ENCODE peak calls at places on chromosomes 6 and 20, in four cellular contexts. D, H, V and Y are unnamed samples. For H3K4me1, the result is how much of the 10 kb centered on the place peaks cover.

GRCh38 chr20:53021934-53022333 is 49.8 kb downstream of the TSHZ2 start:
- DNase-seq in V (no peak), D (no peak), H (no peak), Y (no peak)

GRCh38 chr20:10433014-10433622 is 904 bp downstream of the MKKS start:
- DNase-seq in D (no peak), V (no peak), H (no peak), Y (no peak)

GRCh38 chr6:2721219-2721618 is 29.5 kb downstream of the MYLK4 start:
- DNase-seq in H (no peak), V (no peak), D (peak), Y (no peak)

GRCh38 chr20:50141811-50142561 is 11.5 kb downstream of the PEDS1 start:
- DNase-seq in V (no peak), H (no peak), D (no peak), Y (no peak)

GRCh38 chr6:142605922-142606321 is 304.1 kb downstream of the ADGRG6 start:
- DNase-seq in H (no peak), D (no peak), V (no peak), Y (no peak)

GRCh38 chr6:42281570-42281969 is 63.9 kb upstream of the MRPS10 start:
- DNase-seq in V (no peak), D (no peak), H (no peak), Y (no peak)

GRCh38 chr6:111824608-111825337 is 48.5 kb downstream of the FYN start:
- DNase-seq in H (no peak), D (no peak), V (no peak), Y (no peak)

GRCh38 chr6:117409420-117409819 is 16.3 kb downstream of the ROS1 start:
- DNase-seq in V (no peak), D (no peak), H (no peak), Y (no peak)

GRCh38 chr6:35041086-35041855 is 99.9 kb downstream of the TCP11 start:
- DNase-seq in H (no peak), D (no peak), V (no peak), Y (no peak)

GRCh38 chr6:7568021-7568420 is 22.0 kb upstream of the SNRNP48 start:
- DNase-seq in H (no peak), D (no peak), V (no peak), Y (no peak)

GRCh38 chr20:51534764-51535386 is 7.6 kb downstream of the NFATC2 start:
- DNase-seq in V (no peak), D (no peak), H (no peak), Y (no peak)

GRCh38 chr6:131368077-131368911 is 204.7 kb upstream of the ARG1 start:
- DNase-seq in V (peak), H (peak), D (no peak), Y (no peak)

GRCh38 chr6:146741609-146742008 is 142.8 kb downstream of the ADGB start:
- DNase-seq in V (no peak), D (no peak), H (no peak), Y (no peak)

GRCh38 chr20:50265245-50265946 is 74.8 kb downstream of the CEBPB start:
- DNase-seq in H (no peak), D (no peak), V (no peak), Y (no peak)

GRCh38 chr20:62587757-62588402 is 54.4 kb upstream of the SLCO4A1 start:
- DNase-seq in H (no peak), D (no peak), V (no peak), Y (no peak)

GRCh38 chr6:16800942-16801341 is 39.7 kb upstream of the ATXN1 start:
- DNase-seq in D (no peak), V (no peak), H (no peak), Y (no peak)

GRCh38 chr6:104126621-104127020 is 733.1 kb downstream of the HACE1 start:
- DNase-seq in H (no peak), D (no peak), V (no peak), Y (peak)

GRCh38 chr6:28553986-28554881 is 28.6 kb downstream of the GPX5 start:
- DNase-seq in H (no peak), D (no peak), V (no peak), Y (no peak)

GRCh38 chr6:13766201-13766634 is 48.1 kb downstream of the MCUR1 start:
- DNase-seq in D (no peak), V (no peak), H (no peak), Y (no peak)

GRCh38 chr20:21006611-21007010 is 99.5 kb downstream of the LINC00237 start:
- DNase-seq in V (no peak), H (no peak), D (no peak), Y (no peak)

GRCh38 chr6:46095251-46095650 is 34.5 kb upstream of the ENPP4 start:
- DNase-seq in V (no peak), H (no peak), D (no peak), Y (no peak)

GRCh38 chr6:147116043-147116442 is 88.2 kb upstream of the STXBP5 start:
- DNase-seq in V (no peak), H (no peak), D (no peak), Y (no peak)

GRCh38 chr6:158316022-158316421 is 3.8 kb downstream of the TULP4 start:
- DNase-seq in V (no peak), D (no peak), H (no peak), Y (no peak)

GRCh38 chr6:35490821-35491557 is 5.9 kb downstream of the TEAD3 start:
- DNase-seq in H (no peak), V (no peak), D (no peak), Y (no peak)

GRCh38 chr6:52491203-52492069 is 71.3 kb downstream of the EFHC1 start:
- DNase-seq in D (no peak), H (no peak), V (no peak), Y (no peak)

GRCh38 chr20:52595492-52595891 is 376.7 kb upstream of the TSHZ2 start:
- DNase-seq in H (no peak), V (no peak), D (no peak), Y (no peak)

GRCh38 chr6:29294499-29294914 is 7.0 kb upstream of the OR14J1 start:
- DNase-seq in V (no peak), D (no peak), H (no peak), Y (no peak)

GRCh38 chr6:151391021-151391470 is 313 bp downstream of the ZBTB2 start:
- DNase-seq in V (peak), H (peak), D (no peak), Y (no peak)

GRCh38 chr20:64211874-64212658 is 43.5 kb upstream of the PCMTD2 start:
- DNase-seq in H (peak), D (no peak), V (no peak), Y (no peak)

GRCh38 chr20:64209148-64209547 is 44.9 kb downstream of the MYT1 start:
- DNase-seq in D (no peak), H (no peak), V (no peak), Y (no peak)

GRCh38 chr20:64207641-64208590 is 43.7 kb downstream of the MYT1 start:
- DNase-seq in V (no peak), D (no peak), H (no peak), Y (no peak)

GRCh38 chr20:64212750-64213149 is 42.8 kb upstream of the PCMTD2 start:
- DNase-seq in H (no peak), D (no peak), V (no peak), Y (no peak)

GRCh38 chr20:64210661-64211369 is 44.7 kb upstream of the PCMTD2 start:
- DNase-seq in H (no peak), V (no peak), D (no peak), Y (no peak)
- H3K4me1 ChIP-seq in H (under half), V (under half), D (under half), Y (under half)

GRCh38 chr6:56486681-56487080 is 156.0 kb downstream of the DST start:
- DNase-seq in D (no peak), V (no peak), H (no peak), Y (no peak)

GRCh38 chr6:56490994-56491393 is 151.7 kb downstream of the DST start:
- DNase-seq in D (no peak), V (no peak), H (no peak), Y (no peak)

GRCh38 chr6:56488281-56488680 is 154.4 kb downstream of the DST start:
- DNase-seq in V (no peak), H (no peak), D (no peak), Y (no peak)

GRCh38 chr6:56491606-56492328 is 150.9 kb downstream of the DST start:
- DNase-seq in D (no peak), V (no peak), H (no peak), Y (no peak)

GRCh38 chr6:56489559-56489958 is 153.1 kb downstream of the DST start:
- DNase-seq in V (no peak), D (no peak), H (no peak), Y (no peak)
- H3K4me3 ChIP-seq in V (no peak), D (no peak), H (no peak), Y (no peak)

GRCh38 chr20:64036346-64037198 is 590 bp downstream of the C20orf204 start:
- DNase-seq in D (no peak), V (peak), H (no peak), Y (no peak)
- H3K4me1 ChIP-seq in D (under half), V (under half), H (under half), Y (under half)

GRCh38 chr6:161631676-161632194 is 357.9 kb upstream of the AGPAT4 start:
- DNase-seq in H (no peak), D (no peak), V (no peak), Y (no peak)

GRCh38 chr6:161637658-161638057 is 363.8 kb upstream of the AGPAT4 start:
- DNase-seq in V (no peak), D (no peak), H (no peak), Y (no peak)

GRCh38 chr6:161641175-161641574 is 367.3 kb upstream of the AGPAT4 start:
- DNase-seq in V (no peak), D (no peak), H (no peak), Y (no peak)

GRCh38 chr6:161639772-161640171 is 365.9 kb upstream of the AGPAT4 start:
- DNase-seq in D (no peak), H (no peak), V (no peak), Y (no peak)

GRCh38 chr6:161635975-161636374 is 362.1 kb upstream of the AGPAT4 start:
- DNase-seq in D (no peak), V (no peak), H (no peak), Y (no peak)
- H3K4me3 ChIP-seq in D (no peak), V (no peak), H (no peak), Y (no peak)